ENCODE peak calls at places on chromosomes 12 and 14, in five cellular contexts. N, R, P, Q and A are unnamed samples.

GRCh38 chr12:2170376-2170775 is 117.6 kb downstream of the CACNA1C start:
- DNase-seq in Q (peak; percentile 74), R (no peak), P (no peak), N (no peak), A (no peak)

GRCh38 chr14:105050551-105050897 is 14.7 kb downstream of the GPR132 start:
- DNase-seq in R (peak; percentile 16), Q (no peak), P (peak; percentile 74), N (no peak), A (no peak)

GRCh38 chr12:79046021-79046420 is 181.4 kb downstream of the SYT1 start:
- DNase-seq in P (no peak), R (no peak), N (no peak), Q (no peak), A (no peak)

GRCh38 chr12:12812605-12813119 is 484 bp upstream of the DDX47 start:
- DNase-seq in P (peak; percentile 82), N (no peak), Q (no peak), R (no peak), A (no peak)

GRCh38 chr12:33267641-33268040 is 172.0 kb downstream of the SYT10 start:
- DNase-seq in Q (no peak), R (no peak), N (no peak), P (no peak), A (no peak)

GRCh38 chr12:90086281-90086680 is 377.6 kb upstream of the ATP2B1 start:
- DNase-seq in Q (peak; percentile 40), R (no peak), P (no peak), N (no peak), A (no peak)

GRCh38 chr12:14664434-14665023 is 31.9 kb downstream of the GUCY2C start:
- DNase-seq in P (no peak), N (no peak), R (peak; percentile 37), Q (peak; percentile 16), A (no peak)

GRCh38 chr12:85872497-85873091 is 1.5 kb upstream of the NTS start:
- DNase-seq in N (no peak), R (peak; percentile 50), Q (peak; percentile 52), P (no peak), A (no peak)

DNA sequence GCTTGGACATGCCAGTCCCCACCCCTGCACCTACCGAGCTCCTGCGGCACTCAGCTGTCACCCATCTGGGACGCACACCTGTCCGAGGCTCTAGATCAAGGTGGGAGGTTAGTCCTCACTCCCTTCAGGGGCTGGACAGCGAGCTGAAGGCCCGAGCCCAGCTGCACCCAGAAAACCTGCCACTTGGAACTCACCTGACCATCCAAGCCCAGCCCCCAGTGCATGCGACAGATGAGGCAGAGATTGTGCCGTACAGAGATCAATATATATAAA is 3.0 kb downstream of the ANKRD9 start:
- DNase-seq in R (no peak), Q (no peak), P (no peak), N (no peak), A (no peak)
- H3K27ac ChIP-seq in R (no peak overlapping the region), Q (no peak overlapping the region), P (no peak overlapping the region), N (no peak overlapping the region), A (no peak overlapping the region)

GRCh38 chr14:69610859-69611263 is 535 bp upstream of the SUSD6 start:
- DNase-seq in R (no peak), Q (no peak), N (no peak), P (no peak), A (no peak)
- H3K27ac ChIP-seq in R (peak overlapping the region; percentile 35), Q (peak overlapping the region; percentile 74), N (peak overlapping the region; percentile 92), P (peak overlapping the region; percentile 98), A (peak overlapping the region; percentile 98)

DNA sequence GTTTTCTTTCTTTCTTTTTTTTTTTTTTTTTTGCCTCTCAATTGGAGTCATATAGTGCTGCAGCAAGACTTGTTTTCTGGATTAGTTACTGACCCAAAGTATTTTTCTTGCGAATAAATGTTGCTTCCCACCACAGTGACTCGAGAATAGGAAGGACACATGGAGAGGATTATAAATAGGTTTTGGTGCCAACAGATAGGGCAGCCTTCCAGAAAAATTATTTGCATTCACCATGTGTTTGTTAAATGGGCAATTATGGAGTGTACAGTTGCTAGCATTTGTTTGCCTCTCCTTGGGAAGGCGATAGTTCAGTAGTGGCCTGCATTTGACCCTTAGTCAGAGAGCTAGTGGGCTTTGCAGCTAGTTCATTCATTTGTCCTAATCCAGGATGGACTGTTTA is 67.3 kb downstream of the CHST11 start:
- DNase-seq in N (no peak), R (no peak), P (no peak), Q (no peak), A (no peak)
- H3K27ac ChIP-seq in N (no peak overlapping the region), R (no peak overlapping the region), P (peak overlapping the region; percentile 57), Q (no peak overlapping the region), A (no peak overlapping the region)

GRCh38 chr14:36781897-36782296 is 120.2 kb downstream of the PAX9 start:
- DNase-seq in R (no peak), P (no peak), Q (no peak), N (no peak), A (no peak)
- H3K27ac ChIP-seq in R (no peak overlapping the region), P (no peak overlapping the region), Q (no peak overlapping the region), N (no peak overlapping the region), A (no peak overlapping the region)

GRCh38 chr12:113452458-113452857 is 19.2 kb downstream of the LHX5 start:
- DNase-seq in N (no peak), R (no peak), Q (no peak), P (no peak), A (no peak)

GRCh38 chr12:113456761-113457160 is 14.9 kb downstream of the LHX5 start:
- DNase-seq in Q (no peak), N (no peak), R (no peak), P (no peak), A (no peak)

GRCh38 chr12:113456199-113456598 is 15.5 kb downstream of the LHX5 start:
- DNase-seq in N (no peak), P (no peak), R (no peak), Q (no peak), A (no peak)

GRCh38 chr12:113449839-113450238 is 21.8 kb downstream of the LHX5 start:
- DNase-seq in N (no peak), R (no peak), Q (no peak), P (no peak), A (no peak)

GRCh38 chr12:113453330-113453729 is 18.3 kb downstream of the LHX5 start:
- DNase-seq in P (no peak), R (no peak), Q (no peak), N (no peak), A (no peak)
- H3K27ac ChIP-seq in P (no peak overlapping the region), R (no peak overlapping the region), Q (no peak overlapping the region), N (no peak overlapping the region), A (no peak overlapping the region)

DNA sequence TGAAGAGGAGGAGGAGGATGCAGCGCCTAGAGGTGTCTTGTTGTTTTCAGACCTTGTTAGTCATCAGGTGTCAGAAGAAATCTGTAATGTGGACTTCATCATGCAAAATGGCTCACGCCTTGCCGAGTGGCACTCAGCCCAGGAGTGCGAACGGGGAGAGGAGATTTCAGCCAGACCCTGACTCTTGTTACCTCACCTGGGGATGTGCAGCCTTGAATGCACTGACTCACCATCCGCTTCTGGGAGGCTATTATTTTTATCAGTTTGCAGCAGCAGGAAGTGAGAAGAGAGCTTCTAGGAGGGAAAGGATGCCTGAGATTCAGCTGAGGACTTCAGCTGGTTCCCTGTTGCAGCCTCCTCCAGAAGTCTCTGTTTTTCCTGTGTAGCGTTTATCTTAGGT is 48.1 kb upstream of the PLXNC1 start:
- DNase-seq in N (no peak), Q (peak; percentile 92), R (no peak), P (no peak), A (no peak)
- H3K27ac ChIP-seq in N (no peak overlapping the region), Q (no peak overlapping the region), R (no peak overlapping the region), P (no peak overlapping the region), A (no peak overlapping the region)

GRCh38 chr12:42588308-42588836 is 1.2 kb downstream of the PRICKLE1 start:
- DNase-seq in N (no peak), Q (no peak), R (no peak), P (no peak), A (no peak)

GRCh38 chr12:42590324-42590934 is 883 bp upstream of the PRICKLE1 start:
- DNase-seq in Q (peak; percentile 40), R (no peak), P (no peak), N (peak; percentile 70), A (peak; percentile 68)

GRCh38 chr12:42587564-42588307 is 1.8 kb downstream of the PRICKLE1 start:
- DNase-seq in R (no peak), P (no peak), Q (no peak), N (no peak), A (no peak)

GRCh38 chr12:42589465-42590323 is at the start of gene PRICKLE1:
- DNase-seq in Q (peak; percentile 81), N (no peak), R (no peak), P (peak; percentile 82), A (no peak)

GRCh38 chr12:42588981-42589464 is 523 bp downstream of the PRICKLE1 start:
- DNase-seq in R (no peak), N (peak; percentile 67), P (peak; percentile 79), Q (no peak), A (no peak)
- H3K27ac ChIP-seq in R (no peak overlapping the region), N (peak overlapping the region; percentile 54), P (peak overlapping the region; percentile 82), Q (peak overlapping the region; percentile 27), A (peak overlapping the region; percentile 77)

DNA sequence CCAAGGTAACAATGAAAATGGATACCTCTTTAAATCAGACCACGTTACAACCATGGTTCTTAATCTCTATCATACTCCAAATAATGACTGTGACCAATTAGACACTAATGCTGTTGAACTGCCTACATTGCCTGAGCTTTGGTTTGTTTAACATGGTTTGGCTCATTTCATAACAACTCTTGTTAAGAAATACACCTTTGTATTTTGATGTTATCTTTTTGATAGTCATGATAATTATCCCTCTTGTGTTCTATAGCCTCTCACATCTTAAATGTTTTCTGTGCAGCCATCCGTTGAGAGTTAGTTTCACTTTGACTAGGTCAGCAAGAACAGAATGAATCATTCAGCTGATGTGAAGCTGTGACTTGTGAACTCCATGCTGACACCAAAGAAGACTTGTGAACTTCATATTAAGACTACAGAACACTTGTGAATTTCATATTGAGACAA is 75.5 kb upstream of the RERGL start:
- DNase-seq in P (no peak), N (no peak), R (no peak), Q (peak; percentile 63), A (no peak)
- H3K27ac ChIP-seq in P (no peak overlapping the region), N (no peak overlapping the region), R (no peak overlapping the region), Q (peak overlapping the region; percentile 5), A (no peak overlapping the region)